ENCODE peak calls at places on chromosome 22, in seven cellular contexts. X is HepG2, G is left lung, N is psoas muscle, E is lung, Y is spleen, A is left ventricle myocardium inferior. H is an unnamed sample. For H3K36me3, the result is how much of the 10 kb centered on the place peaks cover.

GRCh38 chr22:33756508-33756949 is 163.7 kb downstream of the LARGE1 start:
- DNase-seq in X (no peak), G (no peak), N (no peak), E (no peak), Y (no peak), A (no peak), H (no peak)

GRCh38 chr22:48226026-48227013 is 1463.9 kb downstream of the TBC1D22A start:
- DNase-seq in X (no peak), G (no peak), N (no peak), E (no peak), Y (peak), A (no peak), H (no peak)

GRCh38 chr22:34688825-34689224 is 377.1 kb upstream of the ISX start:
- DNase-seq in X (no peak), G (no peak), N (no peak), E (no peak), Y (no peak), A (no peak), H (no peak)

GRCh38 chr22:47634342-47634741 is 871.9 kb downstream of the TBC1D22A start:
- DNase-seq in X (no peak), G (no peak), N (no peak), E (no peak), Y (no peak), A (no peak), H (no peak)

GRCh38 chr22:32753591-32753990 is 47.9 kb upstream of the TIMP3 start:
- DNase-seq in X (no peak), G (no peak), N (no peak), E (no peak), Y (no peak), A (no peak), H (no peak)

GRCh38 chr22:31618471-31619176 is 43.4 kb downstream of the PISD start:
- DNase-seq in X (no peak), G (no peak), N (no peak), E (no peak), Y (no peak), A (no peak), H (no peak)

GRCh38 chr22:33568934-33569496 is 351.3 kb downstream of the LARGE1 start:
- DNase-seq in X (no peak), G (no peak), N (no peak), E (no peak), Y (no peak), A (no peak), H (no peak)

GRCh38 chr22:42560781-42561180 is 7.0 kb downstream of the SERHL2 start:
- DNase-seq in X (peak), G (no peak), N (no peak), E (no peak), Y (no peak), A (no peak), H (no peak)

GRCh38 chr22:49656291-49656851 is 171.3 kb downstream of the BRD1 start:
- DNase-seq in X (no peak), G (no peak), N (no peak), E (no peak), Y (peak), A (no peak), H (no peak)

GRCh38 chr22:42949159-42949558 is 65.8 kb downstream of the PACSIN2 start:
- DNase-seq in X (no peak), G (no peak), N (peak), E (no peak), Y (no peak), A (no peak), H (peak)

GRCh38 chr22:16925407-16925966 is 82.5 kb downstream of the GAB4 start:
- DNase-seq in X (no peak), G (no peak), N (no peak), E (no peak), Y (no peak), A (no peak), H (no peak)

GRCh38 chr22:47550524-47551437 is 788.3 kb downstream of the TBC1D22A start:
- DNase-seq in X (no peak), G (no peak), N (no peak), E (no peak), Y (no peak), A (no peak), H (peak)

GRCh38 chr22:49201046-49201970 is 626.4 kb downstream of the BRD1 start:
- DNase-seq in X (no peak), G (peak), N (no peak), E (no peak), Y (peak), A (no peak), H (peak)

GRCh38 chr22:41021655-41022454 is 70.5 kb upstream of the EP300 start:
- DNase-seq in X (peak), G (peak), N (peak), E (peak), Y (peak), A (peak), H (peak)

GRCh38 chr22:42562684-42563083 is 8.9 kb downstream of the SERHL2 start:
- DNase-seq in X (no peak), G (no peak), N (no peak), E (no peak), Y (no peak), A (no peak), H (no peak)

GRCh38 chr22:27705391-27706080 is 96.0 kb downstream of the MN1 start:
- DNase-seq in X (peak), G (no peak), N (no peak), E (no peak), Y (no peak), A (no peak), H (no peak)

GRCh38 chr22:46443850-46444389 is 93.5 kb downstream of the CELSR1 start:
- DNase-seq in X (peak), G (peak), N (no peak), E (peak), Y (no peak), A (no peak), H (no peak)

GRCh38 chr22:37924386-37925065 is 18.4 kb downstream of the MICALL1 start:
- DNase-seq in X (no peak), G (no peak), N (no peak), E (no peak), Y (no peak), A (no peak), H (no peak)

GRCh38 chr22:48940266-48940987 is 887.2 kb downstream of the BRD1 start:
- DNase-seq in X (no peak), G (no peak), N (no peak), E (peak), Y (no peak), A (no peak), H (peak)

GRCh38 chr22:41488076-41488475 is 19.2 kb downstream of the ACO2 start:
- DNase-seq in X (no peak), G (no peak), N (no peak), E (no peak), Y (no peak), A (no peak), H (no peak)

GRCh38 chr22:35766654-35767580 is 49.2 kb downstream of the APOL5 start:
- DNase-seq in X (no peak), G (no peak), N (no peak), E (no peak), Y (no peak), A (no peak), H (no peak)

GRCh38 chr22:28505416-28506156 is 174.1 kb downstream of the TTC28 start:
- DNase-seq in X (no peak), G (no peak), N (no peak), E (no peak), Y (no peak), A (no peak), H (no peak)

GRCh38 chr22:49673048-49673447 is 154.6 kb downstream of the BRD1 start:
- DNase-seq in X (no peak), G (no peak), N (no peak), E (no peak), Y (no peak), A (no peak), H (no peak)

GRCh38 chr22:41511521-41511968 is 32.7 kb downstream of the POLR3H start:
- DNase-seq in X (no peak), G (no peak), N (peak), E (no peak), Y (no peak), A (no peak), H (no peak)

GRCh38 chr22:50308597-50308935 is 1.1 kb upstream of the PLXNB2 start:
- DNase-seq in X (peak), G (peak), N (peak), E (peak), Y (peak), A (peak), H (peak)

GRCh38 chr22:40533712-40534378 is 102.7 kb downstream of the MRTFA start:
- DNase-seq in X (no peak), G (no peak), N (no peak), E (no peak), Y (no peak), A (no peak), H (no peak)

GRCh38 chr22:45036154-45036553 is 26.3 kb upstream of the PHF21B start:
- DNase-seq in X (no peak), G (no peak), N (peak), E (no peak), Y (no peak), A (no peak), H (no peak)

GRCh38 chr22:38205261-38206128 is 3.7 kb downstream of the MAFF start:
- DNase-seq in X (no peak), G (peak), N (peak), E (no peak), Y (no peak), A (peak), H (peak)

GRCh38 chr22:33438273-33438672 is 380.1 kb upstream of the SYN3 start:
- DNase-seq in X (no peak), G (no peak), N (no peak), E (no peak), Y (no peak), A (no peak), H (no peak)

GRCh38 chr22:49155809-49156580 is 671.7 kb downstream of the BRD1 start:
- DNase-seq in X (no peak), G (peak), N (no peak), E (no peak), Y (no peak), A (no peak), H (peak)

GRCh38 chr22:33906954-33907353 is 13.3 kb downstream of the LARGE1 start:
- DNase-seq in X (no peak), G (no peak), N (no peak), E (no peak), Y (no peak), A (no peak), H (no peak)

GRCh38 chr22:39215430-39216142 is 29.2 kb downstream of the PDGFB start:
- DNase-seq in X (no peak), G (peak), N (no peak), E (no peak), Y (peak), A (no peak), H (no peak)
- TF ChIP-seq CTCF in X (peak), G (peak), N (peak), E (no peak), Y (no peak), A (peak), H (no peak)

DNA sequence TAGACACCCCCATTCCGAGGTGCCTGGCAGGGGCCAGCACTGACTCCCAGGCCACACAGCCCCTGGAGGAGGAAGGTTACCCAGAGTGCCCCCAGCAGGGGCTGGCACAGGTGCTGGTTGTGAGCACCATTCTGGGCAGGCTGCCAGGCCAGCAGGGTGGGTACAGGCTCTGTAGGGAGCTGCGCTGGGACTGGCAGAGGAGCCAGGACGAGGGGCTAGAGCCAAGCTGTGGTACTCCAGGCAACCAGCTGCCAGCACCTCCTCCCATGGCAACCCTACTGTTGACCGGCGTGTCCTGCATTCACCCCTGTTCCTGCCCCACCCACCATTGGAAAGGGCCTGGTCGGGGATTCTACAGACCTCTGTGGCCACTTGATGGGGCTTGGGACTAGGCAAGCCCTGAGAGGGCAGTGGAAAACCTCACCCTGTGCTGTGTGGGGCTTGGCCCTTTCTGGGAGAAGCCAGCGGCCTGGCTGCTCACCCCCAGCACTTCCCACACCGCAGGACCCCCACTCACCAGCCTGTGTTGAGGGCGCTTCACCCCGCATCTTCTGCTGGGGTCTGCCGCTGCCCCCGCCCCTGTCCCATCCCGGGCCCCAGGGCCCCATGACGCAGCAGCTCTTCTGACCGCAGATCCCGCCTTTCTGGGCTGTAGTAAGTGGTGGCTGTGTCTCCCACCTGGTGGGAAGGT is 1.9 kb downstream of the CLDN5 start:
- DNase-seq in X (no peak), G (no peak), N (no peak), E (no peak), Y (no peak), A (peak), H (no peak)
- H3K36me3 ChIP-seq in X (under half), G (under half), N (under half), E (under half), Y (under half), A (under half), H (under half)

DNA sequence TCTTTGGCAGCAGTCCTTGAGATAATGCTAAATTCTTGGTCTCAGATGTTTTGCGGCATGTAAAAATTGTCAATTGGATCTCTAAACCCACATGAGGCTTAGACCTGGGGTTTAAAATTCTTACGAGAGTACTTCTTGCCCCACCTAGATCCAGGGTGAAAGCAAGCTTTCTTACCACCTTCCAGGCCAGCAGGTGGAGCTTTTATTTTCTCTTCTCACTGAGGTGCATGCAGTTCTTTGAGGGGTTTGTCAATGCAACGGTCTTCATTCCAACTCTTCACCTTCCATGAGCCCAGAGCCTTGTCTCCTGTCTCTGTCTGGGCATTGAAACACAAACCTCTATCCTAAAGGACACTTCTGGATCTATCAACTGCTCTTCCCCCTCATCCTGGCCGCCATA is 154.1 kb downstream of the MYO18B start:
- DNase-seq in X (peak), G (no peak), N (no peak), E (no peak), Y (no peak), A (no peak), H (no peak)
- TF ChIP-seq CTCF in X (peak), G (no peak), N (no peak), E (no peak), Y (no peak), A (no peak), H (no peak)

GRCh38 chr22:43968614-43969013 is 13.4 kb downstream of the SAMM50 start:
- DNase-seq in X (no peak), G (no peak), N (no peak), E (no peak), Y (no peak), A (no peak), H (no peak)

GRCh38 chr22:43972931-43973330 is 17.7 kb downstream of the SAMM50 start:
- DNase-seq in X (no peak), G (no peak), N (no peak), E (no peak), Y (no peak), A (no peak), H (no peak)

GRCh38 chr22:43969021-43969878 is 14.0 kb downstream of the SAMM50 start:
- DNase-seq in X (no peak), G (no peak), N (no peak), E (no peak), Y (no peak), A (no peak), H (no peak)

GRCh38 chr22:43970037-43970747 is 14.9 kb downstream of the SAMM50 start:
- DNase-seq in X (no peak), G (no peak), N (no peak), E (no peak), Y (no peak), A (no peak), H (no peak)

GRCh38 chr22:43971112-43971511 is 15.9 kb downstream of the SAMM50 start:
- DNase-seq in X (no peak), G (no peak), N (no peak), E (no peak), Y (no peak), A (no peak), H (no peak)
- H3K36me3 ChIP-seq in X (half or more), G (under half), N (under half), E (half or more), Y (under half), A (half or more), H (half or more)

GRCh38 chr22:22802346-22802970 is 85.2 kb upstream of the IGLL5 start:
- DNase-seq in X (no peak), G (no peak), N (no peak), E (peak), Y (no peak), A (no peak), H (no peak)
- TF ChIP-seq CTCF in X (peak), G (peak), N (no peak), E (peak), Y (no peak), A (peak), H (no peak)

GRCh38 chr22:29528144-29528543 is 25.4 kb downstream of the THOC5 start:
- DNase-seq in X (no peak), G (no peak), N (no peak), E (no peak), Y (peak), A (no peak), H (no peak)
- H3K36me3 ChIP-seq in X (half or more), G (under half), N (under half), E (half or more), Y (under half), A (half or more), H (half or more)

GRCh38 chr22:19559324-19559811 is 35.2 kb upstream of the CLDN5 start:
- DNase-seq in X (no peak), G (no peak), N (no peak), E (no peak), Y (no peak), A (no peak), H (no peak)

GRCh38 chr22:19556963-19557545 is 32.8 kb upstream of the CLDN5 start:
- DNase-seq in X (no peak), G (no peak), N (no peak), E (no peak), Y (no peak), A (no peak), H (no peak)

GRCh38 chr22:19553201-19553600 is 29.0 kb upstream of the CLDN5 start:
- DNase-seq in X (no peak), G (no peak), N (no peak), E (no peak), Y (no peak), A (no peak), H (no peak)

GRCh38 chr22:19555651-19556050 is 31.4 kb upstream of the CLDN5 start:
- DNase-seq in X (no peak), G (no peak), N (no peak), E (no peak), Y (peak), A (no peak), H (no peak)

GRCh38 chr22:19554834-19555404 is 30.7 kb upstream of the CLDN5 start:
- DNase-seq in X (peak), G (no peak), N (no peak), E (no peak), Y (no peak), A (no peak), H (no peak)
- TF ChIP-seq CTCF in X (peak), G (no peak), N (no peak), E (no peak), Y (no peak), A (no peak), H (no peak)

DNA sequence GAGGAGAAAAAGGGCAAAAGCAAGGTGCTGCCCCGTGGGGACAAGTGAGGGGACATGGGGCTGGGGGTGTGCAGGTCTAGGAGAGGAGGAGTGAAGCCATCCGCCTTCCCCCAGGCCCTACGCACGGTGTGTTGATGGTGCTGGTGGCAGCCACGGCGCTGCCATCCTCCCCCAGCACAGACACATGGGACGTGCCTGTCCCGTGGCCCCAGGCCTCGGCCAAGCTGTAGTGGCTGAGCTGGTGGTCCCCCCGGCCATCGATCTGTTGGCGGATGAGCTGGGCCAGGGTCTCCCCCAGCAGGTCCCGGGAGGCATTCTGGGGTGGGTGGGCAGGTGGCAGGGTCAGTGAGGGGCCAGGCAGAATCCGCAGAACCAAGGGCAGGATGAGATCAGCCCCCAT is 18.9 kb downstream of the GGT5 start:
- DNase-seq in X (no peak), G (no peak), N (no peak), E (no peak), Y (no peak), A (no peak), H (no peak)
- H3K36me3 ChIP-seq in X (under half), G (under half), N (under half), E (under half), Y (under half), A (half or more), H (under half)

GRCh38 chr22:36873614-36874308 is 13.0 kb downstream of the NCF4 start:
- DNase-seq in X (peak), G (peak), N (no peak), E (peak), Y (peak), A (no peak), H (peak)
- TF ChIP-seq CTCF in X (peak), G (peak), N (no peak), E (peak), Y (peak), A (peak), H (no peak)

H was measured in tibial artery.